ENCODE peak calls at places on chromosome 5, in five cellular contexts. O is cardiac fibroblast, N is small intestine, R is glutamatergic neuron, F is AG08395. C is an unnamed sample.

GRCh38 chr5:149749481-149750365 is 19.6 kb downstream of the PPARGC1B start:
- DNase-seq in F (peak; percentile 22), O (peak; percentile 26), N (peak; percentile 58), R (no peak), C (no peak)

GRCh38 chr5:109550077-109550476 is 139.7 kb upstream of the MAN2A1 start:
- DNase-seq in R (no peak), F (no peak), N (no peak), O (no peak), C (no peak)

GRCh38 chr5:132747693-132748440 is 641 bp downstream of the CCNI2 start:
- DNase-seq in R (peak; percentile 31), F (no peak), N (peak; percentile 42), O (no peak), C (peak; percentile 74)

GRCh38 chr5:191036-191948 is at the start of gene LRRC14B:
- DNase-seq in F (no peak), R (peak; percentile 53), N (no peak), O (no peak), C (no peak)

GRCh38 chr5:66967102-66967501 is 229.5 kb downstream of the CD180 start:
- DNase-seq in F (peak; percentile 34), N (no peak), R (no peak), O (peak; percentile 83), C (no peak)

GRCh38 chr5:947626-948471 is 55.2 kb downstream of the TRIP13 start:
- DNase-seq in F (no peak), O (no peak), N (no peak), R (no peak), C (no peak)

GRCh38 chr5:15009420-15009819 is 137.8 kb upstream of the ANKH start:
- DNase-seq in R (no peak), N (peak; percentile 96), F (peak; percentile 9), O (peak; percentile 82), C (no peak)

GRCh38 chr5:10914741-10915480 is 153.9 kb upstream of the DAP start:
- DNase-seq in R (no peak), N (no peak), O (no peak), F (no peak), C (no peak)

GRCh38 chr5:40383719-40384651 is 295.7 kb upstream of the PTGER4 start:
- DNase-seq in O (peak; percentile 89), F (peak; percentile 42), N (no peak), R (no peak), C (no peak)

GRCh38 chr5:58358436-58358835 is 101.5 kb downstream of the PLK2 start:
- DNase-seq in O (no peak), N (no peak), R (no peak), F (no peak), C (no peak)

GRCh38 chr5:95486185-95486584 is 68.6 kb downstream of the SKIC3 start:
- DNase-seq in O (no peak), F (no peak), R (no peak), N (no peak), C (no peak)

GRCh38 chr5:1415059-1415425 is 30.2 kb downstream of the SLC6A3 start:
- DNase-seq in N (no peak), R (no peak), F (no peak), O (no peak), C (no peak)

GRCh38 chr5:91928751-91929521 is 545.8 kb upstream of the ARRDC3 start:
- DNase-seq in F (peak; percentile 7), R (no peak), N (peak; percentile 1), O (peak; percentile 46), C (no peak)

GRCh38 chr5:10645671-10646070 is 81.8 kb downstream of the ANKRD33B start:
- DNase-seq in F (no peak), R (no peak), O (no peak), N (no peak), C (no peak)

GRCh38 chr5:149206524-149207141 is 65.0 kb upstream of the AFAP1L1 start:
- DNase-seq in O (peak; percentile 49), N (no peak), F (no peak), R (no peak), C (no peak)

GRCh38 chr5:123455095-123455494 is 31.9 kb upstream of the CEP120 start:
- DNase-seq in N (no peak), R (no peak), O (no peak), F (no peak), C (no peak)

GRCh38 chr5:107671742-107672211 is 1.0 kb upstream of the EFNA5 start:
- DNase-seq in F (peak; percentile 41), N (peak; percentile 24), R (no peak), O (peak; percentile 73), C (no peak)

GRCh38 chr5:169083394-169084018 is 217.4 kb downstream of the SLIT3 start:
- DNase-seq in R (no peak), F (no peak), N (no peak), O (no peak), C (no peak)

GRCh38 chr5:34685485-34686197 is 29.5 kb downstream of the RAI14 start:
- DNase-seq in N (no peak), O (peak; percentile 92), F (peak; percentile 38), R (no peak), C (no peak)

GRCh38 chr5:40689442-40689841 is 9.7 kb downstream of the PTGER4 start:
- DNase-seq in N (peak; percentile 84), O (peak; percentile 98), R (no peak), F (peak; percentile 88), C (no peak)

GRCh38 chr5:65924366-65925093 is 1.8 kb upstream of the ERBIN start:
- DNase-seq in N (no peak), R (no peak), F (peak; percentile 2), O (no peak), C (no peak)

GRCh38 chr5:129069316-129069715 is 25.2 kb upstream of the ISOC1 start:
- DNase-seq in R (no peak), O (no peak), F (no peak), N (no peak), C (no peak)

GRCh38 chr5:53616939-53617549 is 56.6 kb downstream of the NDUFS4 start:
- DNase-seq in O (peak; percentile 30), N (no peak), R (no peak), F (no peak), C (no peak)

GRCh38 chr5:104498281-104498680 is 935.7 kb upstream of the NUDT12 start:
- DNase-seq in R (no peak), N (no peak), O (peak; percentile 2), F (no peak), C (no peak)

GRCh38 chr5:135019314-135019713 is 14.7 kb downstream of the PITX1 start:
- DNase-seq in R (peak; percentile 5), N (no peak), F (no peak), O (no peak), C (no peak)

GRCh38 chr5:134289509-134290113 is 63.7 kb upstream of the PPP2CA start:
- DNase-seq in N (peak; percentile 74), F (peak; percentile 83), O (peak; percentile 92), R (peak; percentile 35), C (peak; percentile 46)

GRCh38 chr5:139014726-139015125 is 139.6 kb upstream of the LRRTM2 start:
- DNase-seq in O (peak; percentile 91), R (no peak), F (peak; percentile 50), N (peak; percentile 74), C (no peak)

GRCh38 chr5:113682497-113683136 is 169.1 kb downstream of the YTHDC2 start:
- DNase-seq in N (no peak), R (no peak), F (no peak), O (peak; percentile 9), C (no peak)

GRCh38 chr5:146565764-146566163 is 49.8 kb upstream of the GPR151 start:
- DNase-seq in N (peak; percentile 38), O (peak; percentile 66), F (peak; percentile 58), R (peak; percentile 54), C (peak; percentile 74)

GRCh38 chr5:16521561-16522090 is 56.0 kb upstream of the ZNF622 start:
- DNase-seq in N (peak; percentile 96), R (no peak), O (no peak), F (no peak), C (no peak)

GRCh38 chr5:67577424-67577823 is 380.8 kb upstream of the CD180 start:
- DNase-seq in F (peak; percentile 10), N (no peak), O (peak; percentile 57), R (no peak), C (no peak)

GRCh38 chr5:124876564-124876963 is 130.1 kb upstream of the ZNF608 start:
- DNase-seq in R (no peak), N (no peak), F (no peak), O (no peak), C (no peak)

GRCh38 chr5:177399903-177400868 is at the start of gene PFN3:
- DNase-seq in O (peak; percentile 18), F (no peak), N (peak; percentile 83), R (peak; percentile 53), C (no peak)